ENCODE peak calls at places on chromosomes 12 and 14, in seven cellular contexts. K is keratinocyte, F is K562, S is fibroblast of lung, I is GM12878, U is PC-3, Q is OCI-LY7. Z is an unnamed sample. For H3K4me1, the result is how much of the 10 kb centered on the place peaks cover.

GRCh38 chr12:87760943-87761342 is 268.3 kb downstream of the C12orf50 start:
- DNase-seq in K (no peak), F (no peak), S (peak), I (no peak), U (no peak), Q (no peak), Z (no peak)

GRCh38 chr12:79331870-79332269 is 358.9 kb downstream of the PAWR start:
- DNase-seq in K (no peak), F (no peak), S (no peak), I (no peak), U (no peak), Q (no peak), Z (no peak)

GRCh38 chr14:93049295-93049694 is 66.4 kb downstream of the ITPK1 start:
- DNase-seq in K (no peak), F (no peak), S (no peak), I (no peak), U (no peak), Q (no peak), Z (peak)

GRCh38 chr14:68730811-68731425 is 61.9 kb downstream of the ZFP36L1 start:
- DNase-seq in K (no peak), F (no peak), S (no peak), I (no peak), U (no peak), Q (no peak), Z (no peak)

GRCh38 chr14:51304428-51304827 is 64.4 kb downstream of the TMX1 start:
- DNase-seq in K (no peak), F (no peak), S (peak), I (no peak), U (no peak), Q (no peak), Z (no peak)

GRCh38 chr12:69843653-69844052 is 18.6 kb downstream of the MYRFL start:
- DNase-seq in K (no peak), F (no peak), S (no peak), I (no peak), U (no peak), Q (no peak), Z (no peak)

GRCh38 chr14:89755816-89756215 is 198.7 kb downstream of the EFCAB11 start:
- DNase-seq in K (no peak), F (no peak), S (no peak), I (no peak), U (no peak), Q (no peak), Z (no peak)

GRCh38 chr12:56987551-56988053 is 18.7 kb downstream of the ZBTB39 start:
- DNase-seq in K (peak), F (peak), S (peak), I (no peak), U (peak), Q (peak), Z (peak)

GRCh38 chr12:15404485-15404884 is 82.2 kb downstream of the PTPRO start:
- DNase-seq in K (no peak), F (no peak), S (peak), I (no peak), U (peak), Q (no peak), Z (no peak)

GRCh38 chr12:125381373-125381772 is 316.1 kb downstream of the AACS start:
- DNase-seq in K (no peak), F (no peak), S (no peak), I (no peak), U (no peak), Q (no peak), Z (no peak)

GRCh38 chr14:104821229-104821945 is 20.5 kb downstream of the ZBTB42 start:
- DNase-seq in K (no peak), F (no peak), S (peak), I (no peak), U (no peak), Q (no peak), Z (peak)

GRCh38 chr12:48775299-48775698 is 13.6 kb downstream of the ADCY6 start:
- DNase-seq in K (no peak), F (no peak), S (no peak), I (no peak), U (no peak), Q (no peak), Z (no peak)

GRCh38 chr14:71703477-71703876 is 228.8 kb upstream of the RGS6 start:
- DNase-seq in K (no peak), F (no peak), S (peak), I (no peak), U (no peak), Q (no peak), Z (no peak)

GRCh38 chr12:66176525-66176924 is 6.7 kb upstream of the TMBIM4 start:
- DNase-seq in K (no peak), F (no peak), S (no peak), I (no peak), U (no peak), Q (no peak), Z (no peak)

GRCh38 chr12:99253068-99253467 is 394.5 kb upstream of the GARIN6 start:
- DNase-seq in K (no peak), F (no peak), S (no peak), I (no peak), U (peak), Q (peak), Z (no peak)

GRCh38 chr12:1828863-1829262 is 8.5 kb downstream of the LRTM2 start:
- DNase-seq in K (no peak), F (no peak), S (no peak), I (no peak), U (no peak), Q (no peak), Z (no peak)

GRCh38 chr14:35213869-35214387 is 78.3 kb upstream of the PSMA6 start:
- DNase-seq in K (peak), F (no peak), S (peak), I (no peak), U (peak), Q (no peak), Z (no peak)

GRCh38 chr14:74973003-74973614 is 17.7 kb upstream of the PGF start:
- DNase-seq in K (no peak), F (no peak), S (no peak), I (no peak), U (no peak), Q (peak), Z (no peak)

GRCh38 chr12:130424858-130425697 is 87.4 kb downstream of the PIWIL1 start:
- DNase-seq in K (no peak), F (no peak), S (no peak), I (no peak), U (no peak), Q (no peak), Z (no peak)

GRCh38 chr12:46959484-46959883 is 119.9 kb upstream of the PCED1B start:
- DNase-seq in K (no peak), F (no peak), S (peak), I (no peak), U (peak), Q (no peak), Z (peak)

GRCh38 chr12:124338448-124338847 is 43.6 kb downstream of the RFLNA start:
- DNase-seq in K (no peak), F (no peak), S (no peak), I (no peak), U (no peak), Q (no peak), Z (no peak)

GRCh38 chr12:124568431-124569374 is 1.3 kb upstream of the NCOR2 start:
- DNase-seq in K (no peak), F (peak), S (peak), I (peak), U (peak), Q (peak), Z (peak)

GRCh38 chr12:104671407-104672095 is 214.8 kb downstream of the CHST11 start:
- DNase-seq in K (peak), F (peak), S (peak), I (peak), U (peak), Q (peak), Z (peak)

GRCh38 chr12:93526786-93527428 is 45.6 kb upstream of the SOCS2 start:
- DNase-seq in K (no peak), F (no peak), S (peak), I (no peak), U (peak), Q (no peak), Z (peak)

GRCh38 chr12:132393245-132393795 is 63.9 kb upstream of the GALNT9 start:
- DNase-seq in K (no peak), F (peak), S (no peak), I (no peak), U (peak), Q (no peak), Z (peak)

GRCh38 chr12:60205500-60205899 is 609.7 kb downstream of the SLC16A7 start:
- DNase-seq in K (no peak), F (no peak), S (peak), I (no peak), U (peak), Q (no peak), Z (peak)

GRCh38 chr12:91988076-91988475 is 157.6 kb downstream of the BTG1 start:
- DNase-seq in K (no peak), F (no peak), S (no peak), I (no peak), U (no peak), Q (no peak), Z (no peak)

GRCh38 chr12:91983935-91984334 is 161.7 kb downstream of the BTG1 start:
- DNase-seq in K (no peak), F (no peak), S (no peak), I (no peak), U (no peak), Q (no peak), Z (no peak)

GRCh38 chr12:91984571-91984970 is 161.1 kb downstream of the BTG1 start:
- DNase-seq in K (no peak), F (no peak), S (peak), I (no peak), U (peak), Q (no peak), Z (no peak)

GRCh38 chr12:91985002-91985767 is 160.5 kb downstream of the BTG1 start:
- DNase-seq in K (no peak), F (no peak), S (peak), I (no peak), U (no peak), Q (no peak), Z (no peak)

GRCh38 chr12:91986084-91986483 is 159.6 kb downstream of the BTG1 start:
- DNase-seq in K (no peak), F (no peak), S (no peak), I (no peak), U (peak), Q (no peak), Z (peak)
- H2AFZ ChIP-seq in K (no peak), F (peak), S (no peak), I (no peak), U (no peak), Q (no peak), Z (no peak)

GRCh38 chr14:61515436-61516124 is 179.7 kb upstream of the HIF1A start:
- DNase-seq in K (no peak), F (no peak), S (no peak), I (no peak), U (peak), Q (no peak), Z (no peak)
- H3K4me1 ChIP-seq in K (under half), F (under half), S (under half), I (under half), U (half or more), Q (under half), Z (half or more)

GRCh38 chr14:101255765-101256125 is 305.6 kb upstream of the DIO3 start:
- DNase-seq in K (no peak), F (no peak), S (no peak), I (no peak), U (no peak), Q (no peak), Z (no peak)

GRCh38 chr14:101254805-101255764 is 306.2 kb upstream of the DIO3 start:
- DNase-seq in K (no peak), F (no peak), S (no peak), I (no peak), U (no peak), Q (no peak), Z (no peak)

GRCh38 chr14:101259748-101260147 is 301.5 kb upstream of the DIO3 start:
- DNase-seq in K (no peak), F (no peak), S (no peak), I (no peak), U (no peak), Q (no peak), Z (no peak)

GRCh38 chr14:101256266-101256665 is 305.0 kb upstream of the DIO3 start:
- DNase-seq in K (no peak), F (no peak), S (no peak), I (no peak), U (no peak), Q (no peak), Z (no peak)

GRCh38 chr14:101257551-101257950 is 303.7 kb upstream of the DIO3 start:
- DNase-seq in K (no peak), F (no peak), S (no peak), I (no peak), U (no peak), Q (no peak), Z (no peak)
- H2AFZ ChIP-seq in K (no peak), F (no peak), S (no peak), I (no peak), U (no peak), Q (no peak), Z (no peak)

GRCh38 chr12:112418248-112418595 is 525 bp upstream of the PTPN11 start:
- DNase-seq in K (no peak), F (no peak), S (no peak), I (no peak), U (no peak), Q (peak), Z (no peak)
- H3K4me1 ChIP-seq in K (under half), F (under half), S (under half), I (under half), U (under half), Q (under half), Z (under half)

GRCh38 chr14:20667957-20668356 is 16.4 kb upstream of the RNASE4 start:
- DNase-seq in K (no peak), F (no peak), S (no peak), I (peak), U (no peak), Q (peak), Z (no peak)
- H2AFZ ChIP-seq in K (no peak), F (no peak), S (no peak), I (peak), U (no peak), Q (no peak), Z (no peak)